ENCODE peak calls at places on chromosomes 1 and 21, in nine cellular contexts. P is GM10248, B is heart left ventricle, M is astrocyte of the spinal cord, F is H9, U is gastrocnemius medialis, D is PC-3, L is mucosa of descending colon, O is MM.1S. H is an unnamed sample.

GRCh38 chr1:216686860-216687545 is 36.2 kb downstream of the ESRRG start:
- DNase-seq in D (peak; percentile 30), B (peak; percentile 36), L (no peak), M (no peak), U (no peak), P (no peak), O (no peak), F (peak; percentile 41), H (peak; percentile 32)

GRCh38 chr1:221335161-221336101 is 406.5 kb downstream of the DUSP10 start:
- DNase-seq in D (peak; percentile 53), O (no peak), B (peak; percentile 28), F (no peak), L (peak; percentile 11), P (no peak), M (peak; percentile 81), U (peak; percentile 8), H (no peak)

GRCh38 chr1:183881387-183882084 is 76.6 kb downstream of the RGL1 start:
- DNase-seq in O (no peak), B (peak; percentile 76), L (no peak), F (peak; percentile 72), D (peak; percentile 89), U (no peak), P (no peak), M (peak; percentile 85), H (peak; percentile 76)

GRCh38 chr21:32917392-32918135 is 108.2 kb upstream of the OLIG2 start:
- DNase-seq in L (peak; percentile 3), O (no peak), M (peak; percentile 9), F (no peak), U (no peak), P (no peak), D (no peak), B (no peak), H (no peak)

GRCh38 chr1:179143332-179143731 is 61.5 kb downstream of the TOR3A start:
- DNase-seq in B (no peak), P (no peak), D (peak; percentile 90), U (no peak), L (no peak), O (no peak), M (peak; percentile 97), F (no peak), H (no peak)

GRCh38 chr1:7136166-7136953 is 351.1 kb downstream of the CAMTA1 start:
- DNase-seq in U (no peak), B (no peak), M (peak; percentile 3), P (no peak), O (no peak), F (no peak), D (no peak), L (no peak), H (no peak)

GRCh38 chr1:7313081-7313546 is 458.0 kb upstream of the VAMP3 start:
- DNase-seq in B (no peak), M (no peak), L (no peak), P (no peak), U (no peak), O (no peak), D (no peak), F (no peak), H (no peak)

GRCh38 chr1:116710326-116711060 is 43.0 kb upstream of the IGSF3 start:
- DNase-seq in L (no peak), O (no peak), P (no peak), M (no peak), U (no peak), D (no peak), F (no peak), B (no peak), H (no peak)

GRCh38 chr1:46599044-46599970 is 4.8 kb downstream of the MKNK1 start:
- DNase-seq in M (no peak), U (no peak), B (no peak), D (no peak), P (no peak), F (no peak), L (no peak), O (no peak), H (no peak)

GRCh38 chr1:210233216-210233494 is 559 bp downstream of the SERTAD4 start:
- DNase-seq in B (peak; percentile 34), O (peak; percentile 18), F (no peak), M (no peak), L (peak; percentile 32), P (peak; percentile 27), D (peak; percentile 31), U (no peak), H (peak; percentile 43)

GRCh38 chr21:41147979-41148355 is 20.0 kb upstream of the BACE2 start:
- DNase-seq in B (no peak), L (no peak), O (no peak), P (no peak), M (no peak), D (no peak), U (no peak), F (no peak), H (no peak)

GRCh38 chr1:13813398-13814012 is 113.5 kb downstream of the PRDM2 start:
- DNase-seq in O (no peak), L (no peak), U (no peak), D (no peak), P (peak; percentile 79), B (peak; percentile 50), F (peak; percentile 76), M (no peak), H (peak; percentile 78)

GRCh38 chr1:101242331-101243050 is 5.7 kb downstream of the S1PR1 start:
- DNase-seq in U (no peak), O (no peak), B (no peak), L (no peak), D (no peak), P (no peak), F (no peak), M (no peak), H (no peak)

DNA sequence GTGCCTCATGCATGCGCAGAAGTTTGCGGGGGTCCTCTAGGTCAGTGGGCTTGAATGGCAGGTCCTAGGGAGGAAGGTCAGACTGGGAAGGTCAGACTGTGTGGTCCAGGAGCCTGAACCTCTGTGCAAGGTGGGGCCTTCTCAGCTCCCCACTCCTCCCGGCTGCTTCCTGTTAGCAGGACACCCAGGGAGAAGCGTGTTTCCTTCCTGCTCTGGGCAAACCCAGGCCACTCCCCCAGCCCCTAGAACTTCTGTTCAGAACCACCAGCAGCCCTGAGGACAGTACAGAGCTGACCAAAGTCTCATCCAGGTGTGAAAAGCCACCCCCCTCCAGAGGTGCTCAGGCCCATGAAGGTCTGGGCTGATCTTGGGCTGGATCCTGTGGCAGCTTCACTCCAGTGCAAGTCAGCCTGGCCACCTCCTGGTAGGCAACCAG is 29.9 kb downstream of the NAV1 start:
- DNase-seq in D (no peak), L (no peak), U (no peak), B (no peak), F (no peak), M (no peak), O (no peak), P (no peak), H (no peak)
- TF ChIP-seq CTCF in D (no peak), L (no peak), U (no peak), B (no peak), F (no peak), M (no peak), O (no peak), P (no peak), H (no peak)

GRCh38 chr1:79683420-79683819 is 676.9 kb upstream of the ADGRL4 start:
- DNase-seq in F (no peak), B (no peak), L (no peak), D (no peak), M (no peak), O (no peak), P (no peak), U (no peak), H (no peak)

GRCh38 chr1:79681382-79681781 is 674.9 kb upstream of the ADGRL4 start:
- DNase-seq in L (no peak), M (no peak), D (no peak), U (no peak), B (no peak), O (no peak), F (no peak), P (no peak), H (no peak)

GRCh38 chr1:79682478-79682877 is 675.9 kb upstream of the ADGRL4 start:
- DNase-seq in L (no peak), P (no peak), B (no peak), O (no peak), U (no peak), M (no peak), D (no peak), F (no peak), H (no peak)

DNA sequence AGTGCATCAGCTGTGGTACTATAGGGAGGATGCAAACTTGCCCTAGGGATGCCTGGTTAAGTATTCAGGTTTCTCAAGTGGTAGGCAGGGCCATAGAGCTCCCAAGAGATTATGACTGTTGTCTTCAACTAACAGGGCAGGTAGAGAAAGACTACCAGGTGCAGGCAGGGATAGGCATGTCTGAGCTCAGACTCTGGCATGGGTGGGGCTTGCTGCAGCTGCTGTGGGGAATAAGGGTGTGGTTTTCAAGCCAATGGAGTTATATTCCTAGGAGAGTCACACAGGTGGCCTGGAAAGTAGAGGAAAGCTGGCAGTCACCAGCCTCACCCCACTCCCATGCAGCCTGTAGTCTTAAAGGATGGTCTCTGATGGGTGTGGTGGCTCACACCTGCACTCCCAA is 673.4 kb upstream of the ADGRL4 start:
- DNase-seq in D (no peak), U (no peak), P (no peak), O (no peak), B (no peak), M (no peak), L (peak; percentile 3), F (no peak), H (no peak)
- TF ChIP-seq CTCF in D (no peak), U (no peak), P (no peak), O (no peak), B (no peak), M (no peak), L (no peak), F (no peak), H (no peak)

GRCh38 chr1:12467570-12468286 is 150.3 kb downstream of the DHRS3 start:
- DNase-seq in M (no peak), O (no peak), U (no peak), B (no peak), L (no peak), F (no peak), P (no peak), D (no peak), H (no peak)
- TF ChIP-seq CTCF in M (no peak), O (no peak), U (no peak), B (no peak), L (no peak), F (no peak), P (no peak), D (no peak), H (no peak)

DNA sequence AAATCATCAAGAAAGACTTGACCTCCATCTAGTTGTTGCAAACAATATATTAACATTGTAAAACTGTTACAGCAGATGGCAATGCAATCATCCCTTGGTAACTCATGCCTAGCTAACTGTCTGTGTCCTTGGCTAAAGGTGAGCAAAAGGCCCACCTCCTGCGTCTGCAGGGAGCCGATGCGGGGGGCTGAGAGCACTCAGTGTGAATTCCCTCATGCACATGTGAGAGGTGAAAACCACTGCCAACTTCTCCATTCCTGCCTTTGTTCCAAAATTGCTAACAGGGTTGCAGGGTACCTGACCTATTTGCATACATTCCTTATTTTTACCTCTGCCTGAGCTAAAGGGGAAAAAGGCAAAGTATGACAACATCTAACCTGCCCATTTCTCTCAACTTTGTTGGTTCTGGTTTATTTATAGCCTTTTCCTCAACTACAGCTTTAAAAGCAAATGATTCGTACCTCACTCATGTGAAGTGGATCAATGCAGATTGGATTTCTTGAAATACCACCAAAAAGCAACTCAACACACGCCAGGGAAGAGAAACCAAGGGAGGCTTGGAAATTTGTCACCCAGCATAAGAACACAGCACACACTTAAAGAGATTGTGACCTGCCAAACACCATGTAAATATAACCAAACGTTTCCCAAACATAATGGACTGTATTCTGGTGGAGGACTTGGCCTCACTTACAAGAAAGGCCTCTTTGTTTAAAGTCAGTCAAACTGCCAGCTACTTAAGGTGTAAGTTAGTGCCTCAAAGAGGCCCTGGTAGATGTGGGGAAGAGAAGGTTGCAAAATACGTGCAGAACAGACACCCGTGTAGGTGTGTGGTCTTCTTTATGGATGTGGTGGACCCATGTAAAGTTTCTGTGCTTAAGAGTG is 651.0 kb downstream of the SMYD3 start:
- DNase-seq in O (no peak), P (no peak), F (no peak), L (no peak), U (no peak), D (no peak), B (no peak), M (no peak), H (peak; percentile 31)
- TF ChIP-seq CTCF in O (no peak), P (no peak), F (no peak), L (no peak), U (no peak), D (no peak), B (no peak), M (no peak), H (no peak)

H was measured in GM23338.